ENCODE peak calls at places on chromosomes 4 and X, in five cellular contexts. O, Q, V, D and S are unnamed samples.
A peak's percentile ranks its signal among the peaks of the same experiment; 100 is the strongest.

GRCh38 chrX:3380603-3381002 is 34.2 kb upstream of the MXRA5 start:
- DNase-seq in Q (no peak), V (no peak), O (no peak), D (no peak), S (no peak)

GRCh38 chr4:165301833-165302232 is 25.6 kb upstream of the MSMO1 start:
- DNase-seq in V (no peak), Q (no peak), O (no peak), D (peak; percentile 9), S (no peak)

GRCh38 chrX:153824348-153824747 is 6.0 kb downstream of the PDZD4 start:
- DNase-seq in D (no peak), Q (no peak), V (no peak), O (no peak), S (no peak)

GRCh38 chrX:123884809-123885408 is 25.1 kb downstream of the XIAP start:
- DNase-seq in Q (peak; percentile 33), D (peak; percentile 52), V (no peak), O (no peak), S (no peak)

GRCh38 chrX:40867352-40867751 is 132.0 kb upstream of the MED14 start:
- DNase-seq in Q (no peak), V (no peak), O (no peak), D (peak; percentile 49), S (no peak)

GRCh38 chr4:11313157-11313943 is 115.3 kb downstream of the HS3ST1 start:
- DNase-seq in D (no peak), V (no peak), O (no peak), Q (no peak), S (no peak)

GRCh38 chr4:110003401-110004187 is 90.9 kb downstream of the EGF start:
- DNase-seq in Q (no peak), V (no peak), O (no peak), D (no peak), S (no peak)

GRCh38 chr4:110085131-110085530 is 113.3 kb downstream of the ELOVL6 start:
- DNase-seq in Q (no peak), O (no peak), D (no peak), V (no peak), S (no peak)

GRCh38 chrX:130158311-130158710 is 7.3 kb downstream of the AIFM1 start:
- DNase-seq in Q (no peak), O (no peak), D (no peak), V (no peak), S (peak; percentile 11)

GRCh38 chrX:21961142-21961541 is 20.6 kb downstream of the SMS start:
- DNase-seq in Q (no peak), O (no peak), V (no peak), D (no peak), S (no peak)

GRCh38 chrX:47502591-47503222 is 19.7 kb upstream of the ZNF41 start:
- DNase-seq in V (no peak), Q (no peak), O (no peak), D (peak; percentile 90), S (no peak)

GRCh38 chr4:57064811-57065711 is 45.1 kb downstream of the IGFBP7 start:
- DNase-seq in O (no peak), D (peak; percentile 78), V (peak; percentile 73), Q (no peak), S (no peak)

GRCh38 chrX:138298268-138298667 is 413.2 kb downstream of the FGF13 start:
- DNase-seq in V (no peak), Q (no peak), D (no peak), O (no peak), S (no peak)

GRCh38 chr4:105837037-105837436 is 58.2 kb upstream of the NPNT start:
- DNase-seq in D (no peak), Q (no peak), O (no peak), V (no peak), S (no peak)

GRCh38 chrX:31279359-31279758 is 207.5 kb upstream of the FTHL17 start:
- DNase-seq in Q (peak; percentile 22), D (no peak), O (no peak), V (no peak), S (no peak)

GRCh38 chr4:95158626-95159025 is 390.1 kb downstream of the UNC5C start:
- DNase-seq in O (no peak), V (no peak), D (no peak), Q (no peak), S (no peak)

GRCh38 chr4:49036528-49036927 is 50.5 kb downstream of the CWH43 start:
- DNase-seq in D (no peak), V (no peak), Q (no peak), O (no peak), S (no peak)

GRCh38 chr4:125140966-125141495 is 173.7 kb upstream of the FAT4 start:
- DNase-seq in V (no peak), Q (no peak), O (no peak), D (peak; percentile 16), S (no peak)

GRCh38 chr4:186700746-186701145 is 22.9 kb downstream of the FAT1 start:
- DNase-seq in O (no peak), Q (no peak), V (no peak), D (peak; percentile 59), S (no peak)

GRCh38 chr4:165520071-165520470 is 141.3 kb downstream of the CPE start:
- DNase-seq in V (no peak), D (no peak), O (no peak), Q (no peak), S (no peak)

GRCh38 chr4:118034061-118034785 is at the start of gene NDST3:
- DNase-seq in Q (peak; percentile 90), O (peak; percentile 41), D (peak; percentile 31), V (no peak), S (peak; percentile 82)

GRCh38 chrX:45404206-45404605 is 203.5 kb upstream of the DIPK2B start:
- DNase-seq in O (no peak), V (no peak), D (no peak), Q (no peak), S (no peak)

GRCh38 chr4:94447754-94448411 is 3.9 kb upstream of the PDLIM5 start:
- DNase-seq in O (no peak), Q (no peak), V (no peak), D (no peak), S (no peak)

GRCh38 chrX:117645639-117646038 is 471.0 kb downstream of the KLHL13 start:
- DNase-seq in V (no peak), D (no peak), O (no peak), Q (no peak), S (no peak)

GRCh38 chrX:15985937-15986336 is 131.3 kb upstream of the AP1S2 start:
- DNase-seq in D (no peak), Q (no peak), V (no peak), O (no peak), S (no peak)

GRCh38 chr4:148589182-148589581 is 147.0 kb upstream of the NR3C2 start:
- DNase-seq in V (no peak), Q (no peak), D (no peak), O (no peak), S (no peak)
- TF ChIP-seq CTCF in V (no peak), Q (no peak), D (no peak), O (no peak), S (no peak)

GRCh38 chr4:48031802-48032525 is 15.4 kb downstream of the NIPAL1 start:
- DNase-seq in V (no peak), Q (no peak), D (no peak), O (no peak), S (no peak)

GRCh38 chr4:48037117-48037462 is 20.5 kb downstream of the NIPAL1 start:
- DNase-seq in Q (no peak), D (no peak), O (no peak), V (no peak), S (no peak)

GRCh38 chr4:48032721-48033120 is 16.1 kb downstream of the NIPAL1 start:
- DNase-seq in Q (no peak), D (no peak), V (no peak), O (no peak), S (no peak)

GRCh38 chr4:48035952-48036351 is 19.4 kb downstream of the NIPAL1 start:
- DNase-seq in V (no peak), D (no peak), Q (no peak), O (no peak), S (no peak)

DNA sequence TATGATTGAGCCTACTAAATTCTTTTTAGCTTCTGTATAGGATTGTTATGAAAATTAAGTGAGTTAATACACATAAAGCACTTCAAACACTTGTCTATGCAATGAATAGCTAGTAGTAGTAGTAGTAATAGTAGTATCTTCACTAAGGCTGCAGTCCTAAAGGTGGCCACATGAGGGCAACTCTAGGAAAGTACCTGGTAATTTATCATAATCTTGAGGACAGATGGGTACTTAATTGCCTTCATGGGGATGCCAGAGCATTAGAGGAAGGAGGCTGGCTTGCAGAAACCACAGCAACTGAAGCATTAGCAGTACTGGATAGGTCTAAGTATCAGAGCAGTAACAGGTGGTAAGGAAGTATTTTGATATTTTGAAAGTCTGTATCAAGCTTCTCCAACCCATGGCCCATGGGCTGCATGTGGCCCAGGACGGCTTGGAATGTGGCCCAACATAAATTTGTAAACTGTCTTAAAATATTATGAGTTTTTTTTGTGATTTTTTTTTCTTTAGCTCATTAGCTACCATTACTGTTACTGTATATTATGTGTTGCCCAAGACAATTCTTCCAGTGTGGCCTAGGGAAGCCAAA is 17.3 kb downstream of the NIPAL1 start:
- DNase-seq in D (no peak), V (no peak), Q (peak; percentile 53), O (no peak), S (no peak)
- TF ChIP-seq CTCF in D (peak; percentile 61), V (peak; percentile 60), Q (no peak), O (peak; percentile 66), S (peak; percentile 73)

GRCh38 chr4:104531390-104531789 is 36.7 kb upstream of the CXXC4 start:
- DNase-seq in V (no peak), Q (no peak), O (no peak), D (no peak), S (no peak)
- TF ChIP-seq CTCF in V (no peak), Q (peak; percentile 4), O (no peak), D (no peak), S (no peak)

DNA sequence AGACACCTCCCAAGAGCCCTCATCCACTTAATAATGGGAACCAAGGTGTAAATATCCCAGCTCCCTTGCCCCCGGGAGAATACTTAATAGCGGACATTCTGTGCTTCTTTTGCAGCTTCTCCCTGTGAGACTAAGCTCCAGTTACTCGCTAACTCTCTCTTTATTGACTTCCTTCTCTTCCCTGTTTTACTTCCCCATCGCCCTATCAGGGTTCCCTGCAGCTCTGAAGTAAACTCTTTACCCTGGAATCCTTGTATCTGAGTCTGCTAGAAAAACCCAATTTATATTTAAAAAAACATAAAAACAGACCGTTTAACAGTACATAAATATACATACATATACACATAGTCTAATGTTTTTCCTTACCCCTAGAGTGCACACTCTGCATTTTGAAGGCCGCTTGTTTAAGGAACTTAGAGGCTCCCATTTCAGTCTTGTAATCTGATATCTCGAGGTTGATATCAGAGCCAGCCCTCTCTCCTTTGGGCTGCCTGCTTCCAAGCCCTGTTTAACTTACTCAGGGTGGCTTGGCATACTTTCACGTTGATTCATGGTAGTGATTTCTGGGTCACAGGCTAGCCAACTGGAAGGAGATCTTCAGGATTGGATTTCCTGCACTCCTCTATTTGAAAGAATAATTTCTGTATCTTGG is 177.4 kb upstream of the SCML1 start:
- DNase-seq in D (peak; percentile 84), V (peak; percentile 39), O (no peak), Q (no peak), S (no peak)
- TF ChIP-seq CTCF in D (no peak), V (no peak), O (no peak), Q (no peak), S (no peak)

GRCh38 chr4:115851918-115852766 is 738.7 kb upstream of the NDST4 start:
- DNase-seq in V (no peak), O (peak; percentile 47), Q (peak; percentile 81), D (no peak), S (peak; percentile 61)
- TF ChIP-seq CTCF in V (no peak), O (peak; percentile 79), Q (peak; percentile 85), D (peak; percentile 17), S (peak; percentile 74)